ENCODE peak calls at places on chromosome 9, in four cellular contexts. A, F, J and K are unnamed samples.

GRCh38 chr9:13239208-13239607 is 40.3 kb downstream of the MPDZ start:
- DNase-seq in A (no peak), F (no peak), J (no peak), K (no peak)

GRCh38 chr9:111720170-111720569 is 58.8 kb downstream of the GNG10 start:
- DNase-seq in A (no peak), F (no peak), J (no peak), K (no peak)

GRCh38 chr9:135801070-135801469 is 99.1 kb downstream of the KCNT1 start:
- DNase-seq in A (no peak), F (no peak), J (no peak), K (no peak)

GRCh38 chr9:108257387-108257786 is 598.4 kb downstream of the ACTL7B start:
- DNase-seq in A (no peak), F (no peak), J (no peak), K (no peak)

GRCh38 chr9:124220551-124221451 is 36.9 kb upstream of the NEK6 start:
- DNase-seq in A (peak), F (peak), J (no peak), K (no peak)

GRCh38 chr9:115590016-115590415 is 472.1 kb upstream of the TNC start:
- DNase-seq in A (peak), F (no peak), J (no peak), K (no peak)

GRCh38 chr9:76799481-76799880 is 35.2 kb downstream of the PCA3 start:
- DNase-seq in A (no peak), F (no peak), J (no peak), K (no peak)

GRCh38 chr9:87276327-87276841 is 221.3 kb upstream of the DAPK1 start:
- DNase-seq in A (peak), F (no peak), J (no peak), K (no peak)

GRCh38 chr9:3848445-3849114 is 322.8 kb upstream of the RFX3 start:
- DNase-seq in A (peak), F (no peak), J (no peak), K (no peak)

GRCh38 chr9:89593776-89594427 is 10.9 kb upstream of the GADD45G start:
- DNase-seq in A (peak), F (no peak), J (peak), K (no peak)

GRCh38 chr9:35533398-35533797 is 43.5 kb downstream of the RUSC2 start:
- DNase-seq in A (no peak), F (no peak), J (no peak), K (no peak)

GRCh38 chr9:14179449-14179848 is 134.5 kb downstream of the NFIB start:
- DNase-seq in A (no peak), F (no peak), J (no peak), K (no peak)

GRCh38 chr9:92820964-92821363 is 56.3 kb upstream of the BICD2 start:
- DNase-seq in A (no peak), F (no peak), J (no peak), K (no peak)

GRCh38 chr9:116153765-116154333 is at the start of gene PAPPA:
- DNase-seq in A (no peak), F (no peak), J (no peak), K (no peak)

GRCh38 chr9:92308893-92309292 is 15.4 kb upstream of the IARS1 start:
- DNase-seq in A (no peak), F (no peak), J (no peak), K (no peak)

GRCh38 chr9:70117835-70118319 is 74.2 kb downstream of the MAMDC2 start:
- DNase-seq in A (peak), F (no peak), J (no peak), K (no peak)

GRCh38 chr9:72012642-72013041 is 47.8 kb downstream of the C9orf57 start:
- DNase-seq in A (no peak), F (no peak), J (no peak), K (no peak)

GRCh38 chr9:89635007-89635742 is 30.4 kb downstream of the GADD45G start:
- DNase-seq in A (peak), F (no peak), J (no peak), K (no peak)

GRCh38 chr9:101477214-101477613 is 41.6 kb upstream of the ALDOB start:
- DNase-seq in A (peak), F (no peak), J (no peak), K (no peak)

GRCh38 chr9:20024159-20024571 is 235.3 kb upstream of the SLC24A2 start:
- DNase-seq in A (peak), F (no peak), J (no peak), K (no peak)

GRCh38 chr9:98409637-98410173 is 154.3 kb upstream of the TBC1D2 start:
- DNase-seq in A (no peak), F (no peak), J (no peak), K (no peak)

GRCh38 chr9:83019246-83019645 is 43.7 kb downstream of the RASEF start:
- DNase-seq in A (peak), F (no peak), J (no peak), K (no peak)

GRCh38 chr9:128786681-128787582 is at the start of gene TBC1D13:
- DNase-seq in A (peak), F (peak), J (peak), K (peak)

GRCh38 chr9:128470560-128470959 is 14.8 kb downstream of the ODF2 start:
- DNase-seq in A (peak), F (no peak), J (no peak), K (no peak)

GRCh38 chr9:76866689-76867088 is 39.2 kb downstream of the PRUNE2 start:
- DNase-seq in A (peak), F (no peak), J (no peak), K (no peak)

GRCh38 chr9:130263601-130264413 is 1.8 kb upstream of the HMCN2 start:
- DNase-seq in A (no peak), F (no peak), J (no peak), K (no peak)

GRCh38 chr9:134929560-134930158 is 11.9 kb upstream of the FCN1 start:
- DNase-seq in A (no peak), F (no peak), J (peak), K (no peak)

GRCh38 chr9:129309906-129310305 is 131.8 kb upstream of the IER5L start:
- DNase-seq in A (no peak), F (no peak), J (no peak), K (no peak)